ENCODE peak calls at places on chromosomes 7 and 10, in seven cellular contexts. One of them, this sample, is unnamed.

GRCh38 chr10:108902491-108903250 is 1020.6 kb downstream of the XPNPEP1 start:
- DNase-seq in esophagus squamous epithelium: no peak
- DNase-seq in tibial nerve: no peak
- DNase-seq in hepatocyte: no peak
- DNase-seq in mesothelial cell of epicardium: no peak
- DNase-seq in nephron progenitor cell: no peak
- DNase-seq in lower lobe of right lung: no peak
- DNase-seq in this sample: no peak

GRCh38 chr7:158063850-158064610 is 523.6 kb downstream of the PTPRN2 start:
- DNase-seq in esophagus squamous epithelium: no peak
- DNase-seq in tibial nerve: no peak
- DNase-seq in hepatocyte: no peak
- DNase-seq in mesothelial cell of epicardium: no peak
- DNase-seq in nephron progenitor cell: no peak
- DNase-seq in lower lobe of right lung: no peak
- DNase-seq in this sample: no peak

GRCh38 chr10:121159670-121160069 is 308.5 kb downstream of the WDR11 start:
- DNase-seq in esophagus squamous epithelium: no peak
- DNase-seq in tibial nerve: no peak
- DNase-seq in hepatocyte: no peak
- DNase-seq in mesothelial cell of epicardium: no peak
- DNase-seq in nephron progenitor cell: no peak
- DNase-seq in lower lobe of right lung: no peak
- DNase-seq in this sample: no peak

GRCh38 chr7:194257-194995 is 2.1 kb downstream of the FAM20C start:
- DNase-seq in esophagus squamous epithelium: no peak
- DNase-seq in tibial nerve: no peak
- DNase-seq in hepatocyte: peak
- DNase-seq in mesothelial cell of epicardium: no peak
- DNase-seq in nephron progenitor cell: peak
- DNase-seq in lower lobe of right lung: no peak
- DNase-seq in this sample: no peak

GRCh38 chr7:71389976-71390375 is 258.0 kb downstream of the GALNT17 start:
- DNase-seq in esophagus squamous epithelium: no peak
- DNase-seq in tibial nerve: no peak
- DNase-seq in hepatocyte: no peak
- DNase-seq in mesothelial cell of epicardium: no peak
- DNase-seq in nephron progenitor cell: no peak
- DNase-seq in lower lobe of right lung: no peak
- DNase-seq in this sample: no peak

GRCh38 chr10:45239642-45240041 is 75.8 kb downstream of the OR13A1 start:
- DNase-seq in esophagus squamous epithelium: no peak
- DNase-seq in tibial nerve: no peak
- DNase-seq in hepatocyte: no peak
- DNase-seq in mesothelial cell of epicardium: no peak
- DNase-seq in nephron progenitor cell: no peak
- DNase-seq in lower lobe of right lung: no peak
- DNase-seq in this sample: no peak

GRCh38 chr10:44958196-44958896 is 1.3 kb upstream of the RASSF4 start:
- DNase-seq in esophagus squamous epithelium: no peak
- DNase-seq in tibial nerve: no peak
- DNase-seq in hepatocyte: peak
- DNase-seq in mesothelial cell of epicardium: no peak
- DNase-seq in nephron progenitor cell: no peak
- DNase-seq in lower lobe of right lung: no peak
- DNase-seq in this sample: peak

GRCh38 chr10:21954690-21955089 is 48.8 kb downstream of the DNAJC1 start:
- DNase-seq in esophagus squamous epithelium: no peak
- DNase-seq in tibial nerve: no peak
- DNase-seq in hepatocyte: no peak
- DNase-seq in mesothelial cell of epicardium: no peak
- DNase-seq in nephron progenitor cell: no peak
- DNase-seq in lower lobe of right lung: no peak
- DNase-seq in this sample: no peak

GRCh38 chr7:151808296-151809155 is 68.4 kb downstream of the PRKAG2 start:
- DNase-seq in esophagus squamous epithelium: no peak
- DNase-seq in tibial nerve: no peak
- DNase-seq in hepatocyte: peak
- DNase-seq in mesothelial cell of epicardium: no peak
- DNase-seq in nephron progenitor cell: no peak
- DNase-seq in lower lobe of right lung: peak
- DNase-seq in this sample: no peak

GRCh38 chr10:114548662-114549061 is 109.4 kb downstream of the ABLIM1 start:
- DNase-seq in esophagus squamous epithelium: no peak
- DNase-seq in tibial nerve: peak
- DNase-seq in hepatocyte: peak
- DNase-seq in mesothelial cell of epicardium: no peak
- DNase-seq in nephron progenitor cell: peak
- DNase-seq in lower lobe of right lung: no peak
- DNase-seq in this sample: no peak

GRCh38 chr10:102434251-102434913 is 2.0 kb upstream of the CUEDC2 start:
- DNase-seq in esophagus squamous epithelium: no peak
- DNase-seq in tibial nerve: no peak
- DNase-seq in hepatocyte: peak
- DNase-seq in mesothelial cell of epicardium: no peak
- DNase-seq in nephron progenitor cell: peak
- DNase-seq in lower lobe of right lung: no peak
- DNase-seq in this sample: no peak

GRCh38 chr10:122459586-122460273 is 1.6 kb upstream of the HTRA1 start:
- DNase-seq in esophagus squamous epithelium: no peak
- DNase-seq in tibial nerve: no peak
- DNase-seq in hepatocyte: no peak
- DNase-seq in mesothelial cell of epicardium: no peak
- DNase-seq in nephron progenitor cell: no peak
- DNase-seq in lower lobe of right lung: no peak
- DNase-seq in this sample: no peak

GRCh38 chr10:132355297-132355696 is 23.3 kb downstream of the LRRC27 start:
- DNase-seq in esophagus squamous epithelium: no peak
- DNase-seq in tibial nerve: no peak
- DNase-seq in hepatocyte: no peak
- DNase-seq in mesothelial cell of epicardium: no peak
- DNase-seq in nephron progenitor cell: no peak
- DNase-seq in lower lobe of right lung: no peak
- DNase-seq in this sample: no peak

GRCh38 chr7:151086802-151087246 is 549 bp downstream of the AGAP3 start:
- DNase-seq in esophagus squamous epithelium: no peak
- DNase-seq in tibial nerve: no peak
- DNase-seq in hepatocyte: peak
- DNase-seq in mesothelial cell of epicardium: no peak
- DNase-seq in nephron progenitor cell: peak
- DNase-seq in lower lobe of right lung: no peak
- DNase-seq in this sample: no peak

GRCh38 chr10:36681751-36682633 is 443.4 kb upstream of the ANKRD30A start:
- DNase-seq in esophagus squamous epithelium: no peak
- DNase-seq in tibial nerve: no peak
- DNase-seq in hepatocyte: no peak
- DNase-seq in mesothelial cell of epicardium: no peak
- DNase-seq in nephron progenitor cell: peak
- DNase-seq in lower lobe of right lung: no peak
- DNase-seq in this sample: no peak

GRCh38 chr7:156616269-156617202 is 24.0 kb upstream of the RNF32 start:
- DNase-seq in esophagus squamous epithelium: no peak
- DNase-seq in tibial nerve: no peak
- DNase-seq in hepatocyte: peak
- DNase-seq in mesothelial cell of epicardium: no peak
- DNase-seq in nephron progenitor cell: peak
- DNase-seq in lower lobe of right lung: no peak
- DNase-seq in this sample: no peak

DNA sequence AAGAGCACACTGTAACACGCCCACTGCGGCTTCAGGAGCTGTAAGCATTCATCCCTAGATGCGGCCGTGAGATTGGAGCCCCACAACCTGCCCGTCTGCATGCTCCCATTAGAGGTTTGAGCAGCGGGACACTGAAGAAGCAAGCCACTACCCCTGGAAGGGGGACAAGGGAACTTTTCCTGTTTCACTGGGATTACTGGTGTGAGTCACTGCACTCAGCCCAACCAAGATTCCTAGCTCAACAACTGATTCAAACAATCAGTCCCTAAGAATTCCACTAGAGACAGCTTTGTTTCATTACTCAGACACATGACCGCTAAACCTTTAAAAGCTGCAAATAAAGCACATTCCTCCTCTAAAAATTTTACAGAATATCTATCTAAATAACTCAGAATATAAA is 69.8 kb downstream of the ORC5 start:
- DNase-seq in esophagus squamous epithelium: no peak
- DNase-seq in tibial nerve: no peak
- DNase-seq in hepatocyte: no peak
- DNase-seq in mesothelial cell of epicardium: no peak
- DNase-seq in nephron progenitor cell: no peak
- DNase-seq in lower lobe of right lung: no peak
- DNase-seq in this sample: no peak
- TF ChIP-seq CTCF in esophagus squamous epithelium: no peak
- TF ChIP-seq CTCF in tibial nerve: no peak
- TF ChIP-seq CTCF in hepatocyte: no peak
- TF ChIP-seq CTCF in mesothelial cell of epicardium: no peak
- TF ChIP-seq CTCF in nephron progenitor cell: no peak
- TF ChIP-seq CTCF in lower lobe of right lung: no peak
- TF ChIP-seq CTCF in this sample: no peak

GRCh38 chr7:1707756-1708611 is 37.9 kb downstream of the ELFN1 start:
- DNase-seq in esophagus squamous epithelium: no peak
- DNase-seq in tibial nerve: no peak
- DNase-seq in hepatocyte: no peak
- DNase-seq in mesothelial cell of epicardium: no peak
- DNase-seq in nephron progenitor cell: no peak
- DNase-seq in lower lobe of right lung: peak
- DNase-seq in this sample: peak
- TF ChIP-seq CTCF in esophagus squamous epithelium: no peak
- TF ChIP-seq CTCF in tibial nerve: no peak
- TF ChIP-seq CTCF in hepatocyte: no peak
- TF ChIP-seq CTCF in mesothelial cell of epicardium: no peak
- TF ChIP-seq CTCF in nephron progenitor cell: no peak
- TF ChIP-seq CTCF in lower lobe of right lung: no peak
- TF ChIP-seq CTCF in this sample: peak

DNA sequence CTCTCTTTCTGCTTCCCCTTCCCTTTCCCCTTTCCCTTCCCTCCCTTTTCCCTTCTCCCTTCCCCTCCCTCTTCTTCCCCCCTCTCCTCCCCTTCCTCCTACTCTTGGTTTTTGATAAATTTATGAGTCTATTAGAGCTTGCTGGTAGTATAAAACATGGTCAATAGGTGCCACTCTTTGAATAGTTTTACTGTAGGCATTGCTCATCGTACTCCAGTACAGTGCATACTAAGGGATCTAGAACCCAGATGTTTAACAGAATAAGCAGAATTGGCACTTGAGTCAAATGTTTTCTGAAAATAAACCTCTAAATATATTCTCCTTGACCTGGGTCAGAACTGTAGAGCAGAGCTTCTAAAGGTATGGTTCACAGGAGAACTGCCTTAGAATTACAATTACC is 126.7 kb downstream of the SORCS3 start:
- DNase-seq in esophagus squamous epithelium: no peak
- DNase-seq in tibial nerve: no peak
- DNase-seq in hepatocyte: no peak
- DNase-seq in mesothelial cell of epicardium: no peak
- DNase-seq in nephron progenitor cell: no peak
- DNase-seq in lower lobe of right lung: no peak
- DNase-seq in this sample: no peak
- TF ChIP-seq CTCF in esophagus squamous epithelium: no peak
- TF ChIP-seq CTCF in tibial nerve: no peak
- TF ChIP-seq CTCF in hepatocyte: no peak
- TF ChIP-seq CTCF in mesothelial cell of epicardium: no peak
- TF ChIP-seq CTCF in nephron progenitor cell: no peak
- TF ChIP-seq CTCF in lower lobe of right lung: no peak
- TF ChIP-seq CTCF in this sample: no peak

GRCh38 chr10:124626759-124627380 is 117.3 kb downstream of the FAM53B start:
- DNase-seq in esophagus squamous epithelium: no peak
- DNase-seq in tibial nerve: no peak
- DNase-seq in hepatocyte: no peak
- DNase-seq in mesothelial cell of epicardium: no peak
- DNase-seq in nephron progenitor cell: no peak
- DNase-seq in lower lobe of right lung: peak
- DNase-seq in this sample: no peak
- TF ChIP-seq CTCF in esophagus squamous epithelium: no peak
- TF ChIP-seq CTCF in tibial nerve: no peak
- TF ChIP-seq CTCF in hepatocyte: no peak
- TF ChIP-seq CTCF in mesothelial cell of epicardium: no peak
- TF ChIP-seq CTCF in nephron progenitor cell: no peak
- TF ChIP-seq CTCF in lower lobe of right lung: no peak
- TF ChIP-seq CTCF in this sample: no peak

DNA sequence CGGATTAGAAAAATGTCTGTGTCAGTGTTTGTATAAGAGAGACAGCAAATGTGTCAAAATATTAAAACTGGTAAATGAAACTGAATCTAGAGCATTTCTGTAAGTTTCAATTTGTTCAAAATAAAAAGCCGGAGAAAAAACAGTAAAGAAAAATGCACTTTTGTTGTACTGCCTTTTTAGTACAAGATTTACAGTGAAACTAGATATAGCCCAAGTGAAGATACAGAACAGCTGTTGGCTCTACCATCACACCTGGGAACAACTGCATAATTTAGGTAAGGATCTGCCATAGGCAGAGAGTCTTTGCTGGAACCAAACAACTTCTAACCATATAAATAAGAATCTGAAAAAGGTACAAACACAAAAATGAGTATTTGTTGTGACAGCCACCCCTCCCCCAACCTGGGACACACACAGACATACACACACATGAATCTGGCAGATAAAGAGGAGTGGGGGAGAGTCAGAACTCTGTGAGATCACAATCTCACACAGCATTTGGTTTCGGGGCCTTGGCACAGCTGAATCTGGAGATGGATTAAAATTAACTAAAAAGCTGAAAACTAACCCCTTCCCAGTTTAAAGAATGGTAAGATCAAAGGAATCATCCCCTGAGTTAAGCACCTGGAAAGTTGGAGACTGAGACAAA is 54.8 kb downstream of the DPY19L1 start:
- DNase-seq in esophagus squamous epithelium: no peak
- DNase-seq in tibial nerve: no peak
- DNase-seq in hepatocyte: no peak
- DNase-seq in mesothelial cell of epicardium: no peak
- DNase-seq in nephron progenitor cell: no peak
- DNase-seq in lower lobe of right lung: no peak
- DNase-seq in this sample: no peak
- TF ChIP-seq CTCF in esophagus squamous epithelium: no peak
- TF ChIP-seq CTCF in tibial nerve: no peak
- TF ChIP-seq CTCF in hepatocyte: no peak
- TF ChIP-seq CTCF in mesothelial cell of epicardium: no peak
- TF ChIP-seq CTCF in nephron progenitor cell: no peak
- TF ChIP-seq CTCF in lower lobe of right lung: no peak
- TF ChIP-seq CTCF in this sample: no peak

GRCh38 chr7:145474287-145474686 is 638.4 kb upstream of the TPK1 start:
- DNase-seq in esophagus squamous epithelium: no peak
- DNase-seq in tibial nerve: no peak
- DNase-seq in hepatocyte: no peak
- DNase-seq in mesothelial cell of epicardium: no peak
- DNase-seq in nephron progenitor cell: no peak
- DNase-seq in lower lobe of right lung: no peak
- DNase-seq in this sample: no peak
- TF ChIP-seq CTCF in esophagus squamous epithelium: no peak
- TF ChIP-seq CTCF in tibial nerve: no peak
- TF ChIP-seq CTCF in hepatocyte: no peak
- TF ChIP-seq CTCF in mesothelial cell of epicardium: no peak
- TF ChIP-seq CTCF in nephron progenitor cell: no peak
- TF ChIP-seq CTCF in lower lobe of right lung: no peak
- TF ChIP-seq CTCF in this sample: no peak

GRCh38 chr7:122902751-122903495 is 16.7 kb upstream of the CADPS2 start:
- DNase-seq in esophagus squamous epithelium: no peak
- DNase-seq in tibial nerve: no peak
- DNase-seq in hepatocyte: no peak
- DNase-seq in mesothelial cell of epicardium: no peak
- DNase-seq in nephron progenitor cell: no peak
- DNase-seq in lower lobe of right lung: no peak
- DNase-seq in this sample: no peak
- TF ChIP-seq CTCF in esophagus squamous epithelium: no peak
- TF ChIP-seq CTCF in tibial nerve: no peak
- TF ChIP-seq CTCF in hepatocyte: no peak
- TF ChIP-seq CTCF in mesothelial cell of epicardium: peak
- TF ChIP-seq CTCF in nephron progenitor cell: peak
- TF ChIP-seq CTCF in lower lobe of right lung: no peak
- TF ChIP-seq CTCF in this sample: peak